ENCODE peak calls at places on chromosome 19, in five cellular contexts. F is HL-60, X is A549, P is GM06990, H is H1. K is an unnamed sample.

GRCh38 chr19:30596813-30597399 is 224.7 kb downstream of the ZNF536 start:
- DNase-seq in F (no peak), X (no peak), P (no peak), H (peak; percentile 44), K (no peak)

GRCh38 chr19:45640849-45641273 is 1.7 kb upstream of the EML2 start:
- DNase-seq in F (no peak), X (no peak), P (peak; percentile 73), H (no peak), K (no peak)

GRCh38 chr19:2064395-2064787 is 13.3 kb upstream of the MKNK2 start:
- DNase-seq in F (no peak), X (no peak), P (no peak), H (no peak), K (no peak)

GRCh38 chr19:33370783-33371182 is 2.7 kb upstream of the CEBPG start:
- DNase-seq in F (no peak), X (no peak), P (no peak), H (no peak), K (no peak)

GRCh38 chr19:41957838-41958366 is 1.2 kb downstream of the RABAC1 start:
- DNase-seq in F (peak; percentile 80), X (peak; percentile 100), P (no peak), H (peak; percentile 64), K (peak; percentile 77)

GRCh38 chr19:41711376-41712261 is 3.2 kb downstream of the CEACAM5 start:
- DNase-seq in F (no peak), X (no peak), P (no peak), H (no peak), K (no peak)

GRCh38 chr19:17244618-17245534 is 843 bp downstream of the NR2F6 start:
- DNase-seq in F (no peak), X (no peak), P (no peak), H (no peak), K (no peak)

GRCh38 chr19:13370948-13371347 is 135.3 kb downstream of the CACNA1A start:
- DNase-seq in F (no peak), X (no peak), P (no peak), H (no peak), K (no peak)

GRCh38 chr19:13428352-13428751 is 77.9 kb downstream of the CACNA1A start:
- DNase-seq in F (no peak), X (no peak), P (no peak), H (no peak), K (peak; percentile 32)

GRCh38 chr19:3046621-3047306 is 15.5 kb downstream of the TLE5 start:
- DNase-seq in F (no peak), X (no peak), P (no peak), H (no peak), K (no peak)

GRCh38 chr19:14550201-14550754 is 20.9 kb downstream of the TECR start:
- DNase-seq in F (no peak), X (no peak), P (no peak), H (no peak), K (no peak)

GRCh38 chr19:51691122-51692064 is 1.7 kb upstream of the SPACA6 start:
- DNase-seq in F (peak; percentile 17), X (no peak), P (no peak), H (no peak), K (no peak)

GRCh38 chr19:892243-892996 is 567 bp downstream of the MED16 start:
- DNase-seq in F (no peak), X (no peak), P (no peak), H (no peak), K (peak; percentile 26)

GRCh38 chr19:42111384-42111783 is 20.9 kb downstream of the POU2F2 start:
- DNase-seq in F (no peak), X (no peak), P (no peak), H (no peak), K (no peak)

GRCh38 chr19:32421589-32422361 is 16.2 kb downstream of the DPY19L3 start:
- DNase-seq in F (peak; percentile 88), X (no peak), P (no peak), H (no peak), K (no peak)

GRCh38 chr19:756232-756631 is 5.3 kb downstream of the MISP start:
- DNase-seq in F (no peak), X (peak; percentile 54), P (peak; percentile 42), H (no peak), K (no peak)

GRCh38 chr19:17107546-17108452 is 32.2 kb downstream of the MYO9B start:
- DNase-seq in F (peak; percentile 74), X (peak; percentile 95), P (peak; percentile 62), H (no peak), K (no peak)

GRCh38 chr19:37537391-37537947 is 30.7 kb downstream of the ZNF793 start:
- DNase-seq in F (no peak), X (no peak), P (no peak), H (no peak), K (no peak)

GRCh38 chr19:40147693-40148347 is 43.4 kb upstream of the MAP3K10 start:
- DNase-seq in F (peak; percentile 9), X (no peak), P (no peak), H (no peak), K (no peak)

GRCh38 chr19:48249502-48250014 is 6.2 kb downstream of the CARD8 start:
- DNase-seq in F (peak; percentile 92), X (no peak), P (peak; percentile 76), H (no peak), K (peak; percentile 51)

GRCh38 chr19:49224856-49225255 is 67.3 kb downstream of the TRPM4 start:
- DNase-seq in F (peak; percentile 27), X (peak; percentile 84), P (peak; percentile 47), H (peak; percentile 56), K (peak; percentile 74)

GRCh38 chr19:11577451-11578341 is at the start of gene ACP5:
- DNase-seq in F (no peak), X (no peak), P (no peak), H (no peak), K (no peak)

GRCh38 chr19:52474351-52475127 is 21.2 kb downstream of the ZNF578 start:
- DNase-seq in F (no peak), X (no peak), P (no peak), H (no peak), K (no peak)

GRCh38 chr19:3360494-3361383 is 5.6 kb upstream of the NFIC start:
- DNase-seq in F (peak; percentile 77), X (no peak), P (peak; percentile 82), H (no peak), K (no peak)

GRCh38 chr19:11856568-11857264 is 8.2 kb downstream of the ZNF439 start:
- DNase-seq in F (no peak), X (no peak), P (no peak), H (no peak), K (no peak)

GRCh38 chr19:1063030-1063908 is 3.7 kb upstream of the ARHGAP45 start:
- DNase-seq in F (no peak), X (no peak), P (peak; percentile 79), H (no peak), K (no peak)

GRCh38 chr19:4592445-4592844 is 33.0 kb upstream of the SEMA6B start:
- DNase-seq in F (no peak), X (no peak), P (no peak), H (no peak), K (no peak)

GRCh38 chr19:4587527-4587926 is 28.0 kb upstream of the SEMA6B start:
- DNase-seq in F (no peak), X (no peak), P (no peak), H (no peak), K (no peak)

GRCh38 chr19:4591296-4591695 is 31.8 kb upstream of the SEMA6B start:
- DNase-seq in F (no peak), X (no peak), P (no peak), H (no peak), K (no peak)

GRCh38 chr19:4590559-4590958 is 31.1 kb upstream of the SEMA6B start:
- DNase-seq in F (no peak), X (no peak), P (no peak), H (no peak), K (no peak)

DNA sequence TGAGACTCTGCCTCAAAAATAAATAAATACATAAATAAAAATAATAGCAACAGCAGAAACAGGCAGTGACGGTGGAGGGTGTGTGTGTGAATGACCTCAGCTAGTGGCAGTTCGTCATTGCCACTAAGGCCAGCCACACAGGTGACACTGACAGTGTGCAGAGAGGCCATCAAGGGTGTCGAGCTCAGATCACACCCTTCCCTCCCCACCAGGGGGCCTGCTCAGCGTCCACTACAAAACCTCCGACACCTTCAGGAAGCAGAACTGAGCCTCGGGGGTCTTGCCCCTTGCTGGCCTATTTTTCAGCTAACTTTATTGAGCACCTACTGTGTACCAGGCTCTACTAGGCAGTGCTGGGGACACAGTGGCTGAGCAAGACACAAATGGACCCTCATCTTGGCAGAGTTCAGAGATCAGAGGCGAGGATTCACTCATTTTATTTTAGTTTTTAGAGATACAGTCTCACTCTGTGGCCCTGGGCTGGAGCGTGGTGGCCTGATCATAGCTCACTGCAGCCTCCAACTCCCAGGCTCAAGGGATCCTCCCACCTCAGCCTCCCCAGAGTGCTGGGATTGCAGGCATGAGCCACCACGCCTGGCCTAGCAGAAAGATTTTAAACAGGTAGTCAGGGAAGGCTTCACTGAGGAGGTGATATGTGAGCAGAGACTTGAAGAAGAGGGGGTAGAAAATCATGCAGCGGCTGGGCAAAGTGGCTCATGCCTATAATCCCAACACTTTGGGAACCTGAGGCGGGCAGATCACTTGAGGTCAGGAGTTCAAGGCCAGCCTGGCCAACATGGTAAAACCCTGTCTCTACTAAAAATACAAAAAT is 30.3 kb upstream of the SEMA6B start:
- DNase-seq in F (peak; percentile 42), X (no peak), P (no peak), H (no peak), K (peak; percentile 56)
- TF ChIP-seq CTCF in F (peak; percentile 39), X (peak; percentile 38), P (peak; percentile 77), H (peak; percentile 27), K (peak; percentile 53)

GRCh38 chr19:29446331-29446730 is 79.5 kb upstream of the VSTM2B start:
- DNase-seq in F (no peak), X (no peak), P (no peak), H (no peak), K (no peak)

GRCh38 chr19:29445246-29445645 is 80.5 kb upstream of the VSTM2B start:
- DNase-seq in F (no peak), X (no peak), P (no peak), H (no peak), K (no peak)

GRCh38 chr19:29439688-29440550 is 85.9 kb upstream of the VSTM2B start:
- DNase-seq in F (no peak), X (no peak), P (no peak), H (no peak), K (no peak)

GRCh38 chr19:29442094-29442493 is 83.7 kb upstream of the VSTM2B start:
- DNase-seq in F (no peak), X (no peak), P (no peak), H (no peak), K (no peak)

DNA sequence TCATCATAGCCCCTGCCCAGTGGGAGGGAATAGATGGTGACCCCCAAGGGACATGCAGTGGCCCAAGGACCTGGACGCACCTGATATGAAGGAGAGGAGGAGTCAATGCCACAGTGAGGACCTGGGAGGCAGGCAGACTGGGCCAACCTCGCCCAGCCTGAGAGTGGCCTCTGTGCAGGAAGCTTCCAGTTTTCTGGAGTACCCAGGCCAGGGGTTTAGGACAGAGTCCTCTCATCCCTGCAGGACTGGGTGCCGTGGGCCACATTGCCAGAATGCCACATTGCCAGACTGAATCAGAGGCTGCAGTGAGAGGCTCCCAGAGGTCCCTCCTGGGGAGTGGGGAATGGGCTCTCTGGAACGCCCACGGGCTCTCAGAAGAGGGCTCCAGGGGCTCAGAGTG is 82.9 kb upstream of the VSTM2B start:
- DNase-seq in F (no peak), X (no peak), P (no peak), H (no peak), K (no peak)
- TF ChIP-seq CTCF in F (no peak), X (no peak), P (no peak), H (no peak), K (no peak)

GRCh38 chr19:6674868-6675305 is 4.9 kb upstream of the TNFSF14 start:
- DNase-seq in F (peak; percentile 96), X (peak; percentile 33), P (peak; percentile 88), H (peak; percentile 39), K (no peak)
- TF ChIP-seq CTCF in F (peak; percentile 3), X (no peak), P (peak; percentile 44), H (peak; percentile 25), K (no peak)

GRCh38 chr19:15779756-15780476 is 7.5 kb upstream of the OR10H5 start:
- DNase-seq in F (no peak), X (no peak), P (no peak), H (no peak), K (no peak)
- TF ChIP-seq CTCF in F (no peak), X (no peak), P (no peak), H (no peak), K (no peak)

K was measured in endothelial cell.